ENCODE peak calls at places on chromosomes 2 and 18, in seven cellular contexts. K, C, B, J, O, A and N are unnamed samples.
A peak's percentile ranks its signal among the peaks of the same experiment; 100 is the strongest.

GRCh38 chr2:30511122-30512083 is 64.4 kb downstream of the LCLAT1 start:
- DNase-seq in K (no peak), C (no peak), B (no peak), J (peak; percentile 63), O (peak; percentile 55), A (peak; percentile 81), N (no peak)

GRCh38 chr2:231199219-231199618 is 788 bp downstream of the ARMC9 start:
- DNase-seq in K (no peak), C (no peak), B (no peak), J (no peak), O (no peak), A (peak; percentile 80), N (no peak)

GRCh38 chr2:54986266-54986665 is 64.0 kb downstream of the RTN4 start:
- DNase-seq in K (no peak), C (no peak), B (no peak), J (no peak), O (no peak), A (no peak), N (no peak)

GRCh38 chr2:21715865-21716264 is 592.1 kb downstream of the TDRD15 start:
- DNase-seq in K (no peak), C (no peak), B (no peak), J (no peak), O (peak; percentile 47), A (no peak), N (no peak)

GRCh38 chr18:35277633-35278032 is 12.4 kb downstream of the ZSCAN30 start:
- DNase-seq in K (no peak), C (no peak), B (no peak), J (no peak), O (no peak), A (no peak), N (no peak)

GRCh38 chr2:31414601-31415241 is at the start of gene XDH:
- DNase-seq in K (no peak), C (no peak), B (no peak), J (peak; percentile 99), O (no peak), A (no peak), N (no peak)

GRCh38 chr2:131425191-131426021 is 50.5 kb upstream of the TUBA3D start:
- DNase-seq in K (no peak), C (no peak), B (peak; percentile 13), J (no peak), O (no peak), A (no peak), N (no peak)

GRCh38 chr2:40483590-40483989 is 31.7 kb upstream of the SLC8A1 start:
- DNase-seq in K (no peak), C (no peak), B (no peak), J (no peak), O (no peak), A (no peak), N (no peak)

GRCh38 chr18:49813071-49813320 is 337 bp downstream of the ACAA2 start:
- DNase-seq in K (peak; percentile 23), C (peak; percentile 43), B (peak; percentile 48), J (no peak), O (peak; percentile 54), A (peak; percentile 43), N (no peak)

GRCh38 chr18:323253-323622 is 55.4 kb upstream of the THOC1 start:
- DNase-seq in K (no peak), C (no peak), B (no peak), J (no peak), O (no peak), A (peak; percentile 68), N (no peak)

GRCh38 chr2:236041616-236042015 is 126.6 kb downstream of the GBX2 start:
- DNase-seq in K (no peak), C (no peak), B (no peak), J (no peak), O (no peak), A (no peak), N (no peak)

GRCh38 chr2:120736202-120736954 is 710 bp downstream of the GLI2 start:
- DNase-seq in K (peak; percentile 38), C (no peak), B (no peak), J (no peak), O (no peak), A (no peak), N (peak; percentile 2)

GRCh38 chr2:1988049-1988448 is 243.7 kb upstream of the PXDN start:
- DNase-seq in K (no peak), C (no peak), B (no peak), J (no peak), O (no peak), A (no peak), N (no peak)

GRCh38 chr18:22682720-22683119 is 250.4 kb upstream of the RBBP8 start:
- DNase-seq in K (no peak), C (no peak), B (no peak), J (no peak), O (no peak), A (no peak), N (no peak)

GRCh38 chr2:57372237-57372962 is 674.2 kb upstream of the VRK2 start:
- DNase-seq in K (no peak), C (no peak), B (no peak), J (no peak), O (no peak), A (no peak), N (no peak)

GRCh38 chr2:132477436-132477835 is 60.8 kb downstream of the GPR39 start:
- DNase-seq in K (no peak), C (no peak), B (no peak), J (no peak), O (no peak), A (peak; percentile 77), N (no peak)

GRCh38 chr2:61172671-61173070 is 10.7 kb downstream of the C2orf74 start:
- DNase-seq in K (no peak), C (no peak), B (no peak), J (no peak), O (no peak), A (no peak), N (no peak)

GRCh38 chr18:74689251-74689650 is 91.6 kb downstream of the ZNF407 start:
- DNase-seq in K (no peak), C (no peak), B (no peak), J (no peak), O (no peak), A (peak; percentile 89), N (no peak)

GRCh38 chr2:38156262-38156835 is 80.4 kb upstream of the CYP1B1 start:
- DNase-seq in K (no peak), C (no peak), B (no peak), J (no peak), O (no peak), A (peak; percentile 50), N (no peak)

GRCh38 chr2:5915926-5916325 is 223.7 kb downstream of the SOX11 start:
- DNase-seq in K (peak; percentile 87), C (peak; percentile 68), B (peak; percentile 67), J (no peak), O (no peak), A (no peak), N (no peak)

GRCh38 chr18:79875531-79875919 is 75.9 kb downstream of the SLC66A2 start:
- DNase-seq in K (no peak), C (no peak), B (no peak), J (no peak), O (no peak), A (no peak), N (no peak)

GRCh38 chr2:75157435-75157834 is 41.9 kb downstream of the TACR1 start:
- DNase-seq in K (no peak), C (no peak), B (no peak), J (peak; percentile 58), O (no peak), A (peak; percentile 18), N (no peak)

GRCh38 chr2:240309214-240309613 is 126.2 kb upstream of the GPC1 start:
- DNase-seq in K (no peak), C (no peak), B (no peak), J (no peak), O (no peak), A (no peak), N (no peak)

GRCh38 chr2:107374261-107374660 is 452.4 kb upstream of the RGPD4 start:
- DNase-seq in K (no peak), C (no peak), B (no peak), J (no peak), O (no peak), A (peak; percentile 51), N (no peak)

GRCh38 chr2:233822101-233822771 is 32.1 kb downstream of the HJURP start:
- DNase-seq in K (peak; percentile 4), C (no peak), B (no peak), J (no peak), O (no peak), A (no peak), N (no peak)

GRCh38 chr2:100293341-100294161 is 28.8 kb downstream of the LONRF2 start:
- DNase-seq in K (no peak), C (no peak), B (no peak), J (no peak), O (no peak), A (peak; percentile 10), N (no peak)

GRCh38 chr2:88656690-88657089 is 29.4 kb upstream of the EIF2AK3 start:
- DNase-seq in K (no peak), C (no peak), B (no peak), J (no peak), O (no peak), A (peak; percentile 68), N (no peak)

GRCh38 chr18:59141294-59142068 is 1.8 kb downstream of the SEC11C start:
- DNase-seq in K (no peak), C (peak; percentile 24), B (no peak), J (no peak), O (no peak), A (no peak), N (no peak)

GRCh38 chr2:59993721-59994120 is 559.7 kb downstream of the BCL11A start:
- DNase-seq in K (no peak), C (no peak), B (no peak), J (no peak), O (no peak), A (no peak), N (no peak)

GRCh38 chr2:138415891-138416494 is 85.6 kb upstream of the SPOPL start:
- DNase-seq in K (no peak), C (no peak), B (no peak), J (peak; percentile 35), O (no peak), A (peak; percentile 42), N (no peak)

GRCh38 chr2:69701100-69701945 is 40.6 kb upstream of the ANXA4 start:
- DNase-seq in K (no peak), C (no peak), B (no peak), J (no peak), O (no peak), A (no peak), N (no peak)

GRCh38 chr2:160293401-160293911 is 93.4 kb upstream of the ITGB6 start:
- DNase-seq in K (no peak), C (no peak), B (no peak), J (peak; percentile 43), O (no peak), A (peak; percentile 93), N (no peak)

GRCh38 chr2:69685321-69686048 is 41.9 kb upstream of the AAK1 start:
- DNase-seq in K (no peak), C (no peak), B (no peak), J (no peak), O (no peak), A (peak; percentile 51), N (peak; percentile 26)

GRCh38 chr2:25041307-25041927 is 459 bp upstream of the EFR3B start:
- DNase-seq in K (peak; percentile 89), C (peak; percentile 89), B (peak; percentile 65), J (peak; percentile 71), O (peak; percentile 74), A (peak; percentile 31), N (no peak)

GRCh38 chr18:49723648-49724180 is 89.6 kb downstream of the ACAA2 start:
- DNase-seq in K (no peak), C (no peak), B (peak; percentile 9), J (peak; percentile 95), O (no peak), A (peak; percentile 30), N (peak; percentile 10)

GRCh38 chr18:13191779-13192178 is 26.8 kb upstream of the LDLRAD4 start:
- DNase-seq in K (no peak), C (no peak), B (no peak), J (no peak), O (no peak), A (no peak), N (no peak)

GRCh38 chr2:101307503-101307902 is 998 bp downstream of the RNF149 start:
- DNase-seq in K (no peak), C (no peak), B (no peak), J (no peak), O (no peak), A (peak; percentile 50), N (no peak)